ENCODE peak calls at places on chromosomes 16 and 17, in six cellular contexts. One of them, this sample, is unnamed.
A peak's percentile ranks its signal among the peaks of the same experiment; 100 is the strongest.

GRCh38 chr16:89801800-89802199 is 14.6 kb downstream of the FANCA start:
- DNase-seq in activated naive CD8-positive, alpha-beta T cell treated with anti-CD3 and anti-CD28 coated beads, Interleukin-2, amount 50 U/mL, for 24 hours: no peak
- DNase-seq in KBM-7: no peak
- DNase-seq in NCI-H510A treated with DMSO at 0.1 percent for 48 hours: no peak
- DNase-seq in body of pancreas: no peak
- DNase-seq in heart right ventricle: no peak
- DNase-seq in this sample: no peak

GRCh38 chr17:78535285-78536197 is 41.7 kb downstream of the DNAH17 start:
- DNase-seq in activated naive CD8-positive, alpha-beta T cell treated with anti-CD3 and anti-CD28 coated beads, Interleukin-2, amount 50 U/mL, for 24 hours: no peak
- DNase-seq in KBM-7: no peak
- DNase-seq in NCI-H510A treated with DMSO at 0.1 percent for 48 hours: peak; percentile 79
- DNase-seq in body of pancreas: no peak
- DNase-seq in heart right ventricle: no peak
- DNase-seq in this sample: no peak

GRCh38 chr16:66476328-66477027 is 49.4 kb downstream of the BEAN1 start:
- DNase-seq in activated naive CD8-positive, alpha-beta T cell treated with anti-CD3 and anti-CD28 coated beads, Interleukin-2, amount 50 U/mL, for 24 hours: peak; percentile 67
- DNase-seq in KBM-7: peak; percentile 34
- DNase-seq in NCI-H510A treated with DMSO at 0.1 percent for 48 hours: no peak
- DNase-seq in body of pancreas: no peak
- DNase-seq in heart right ventricle: no peak
- DNase-seq in this sample: no peak

GRCh38 chr17:72984925-72985322 is 107.6 kb downstream of the SLC39A11 start:
- DNase-seq in activated naive CD8-positive, alpha-beta T cell treated with anti-CD3 and anti-CD28 coated beads, Interleukin-2, amount 50 U/mL, for 24 hours: no peak
- DNase-seq in KBM-7: no peak
- DNase-seq in NCI-H510A treated with DMSO at 0.1 percent for 48 hours: no peak
- DNase-seq in body of pancreas: no peak
- DNase-seq in heart right ventricle: no peak
- DNase-seq in this sample: no peak

GRCh38 chr16:75385507-75386152 is 47.7 kb downstream of the CFDP1 start:
- DNase-seq in activated naive CD8-positive, alpha-beta T cell treated with anti-CD3 and anti-CD28 coated beads, Interleukin-2, amount 50 U/mL, for 24 hours: no peak
- DNase-seq in KBM-7: peak; percentile 48
- DNase-seq in NCI-H510A treated with DMSO at 0.1 percent for 48 hours: peak; percentile 61
- DNase-seq in body of pancreas: no peak
- DNase-seq in heart right ventricle: no peak
- DNase-seq in this sample: no peak

GRCh38 chr16:89437991-89438390 is 52.4 kb downstream of the ANKRD11 start:
- DNase-seq in activated naive CD8-positive, alpha-beta T cell treated with anti-CD3 and anti-CD28 coated beads, Interleukin-2, amount 50 U/mL, for 24 hours: no peak
- DNase-seq in KBM-7: no peak
- DNase-seq in NCI-H510A treated with DMSO at 0.1 percent for 48 hours: no peak
- DNase-seq in body of pancreas: no peak
- DNase-seq in heart right ventricle: no peak
- DNase-seq in this sample: no peak

GRCh38 chr17:10814083-10814482 is 10.2 kb upstream of the TMEM238L start:
- DNase-seq in activated naive CD8-positive, alpha-beta T cell treated with anti-CD3 and anti-CD28 coated beads, Interleukin-2, amount 50 U/mL, for 24 hours: no peak
- DNase-seq in KBM-7: no peak
- DNase-seq in NCI-H510A treated with DMSO at 0.1 percent for 48 hours: no peak
- DNase-seq in body of pancreas: no peak
- DNase-seq in heart right ventricle: no peak
- DNase-seq in this sample: no peak

GRCh38 chr17:7992924-7993323 is 9.5 kb upstream of the GUCY2D start:
- DNase-seq in activated naive CD8-positive, alpha-beta T cell treated with anti-CD3 and anti-CD28 coated beads, Interleukin-2, amount 50 U/mL, for 24 hours: no peak
- DNase-seq in KBM-7: peak; percentile 56
- DNase-seq in NCI-H510A treated with DMSO at 0.1 percent for 48 hours: no peak
- DNase-seq in body of pancreas: no peak
- DNase-seq in heart right ventricle: no peak
- DNase-seq in this sample: no peak

GRCh38 chr17:65463242-65463641 is 98.2 kb downstream of the AXIN2 start:
- DNase-seq in activated naive CD8-positive, alpha-beta T cell treated with anti-CD3 and anti-CD28 coated beads, Interleukin-2, amount 50 U/mL, for 24 hours: no peak
- DNase-seq in KBM-7: no peak
- DNase-seq in NCI-H510A treated with DMSO at 0.1 percent for 48 hours: no peak
- DNase-seq in body of pancreas: peak; percentile 18
- DNase-seq in heart right ventricle: peak; percentile 66
- DNase-seq in this sample: no peak

GRCh38 chr16:12250578-12250977 is 274.0 kb downstream of the SNX29 start:
- DNase-seq in activated naive CD8-positive, alpha-beta T cell treated with anti-CD3 and anti-CD28 coated beads, Interleukin-2, amount 50 U/mL, for 24 hours: no peak
- DNase-seq in KBM-7: no peak
- DNase-seq in NCI-H510A treated with DMSO at 0.1 percent for 48 hours: no peak
- DNase-seq in body of pancreas: no peak
- DNase-seq in heart right ventricle: no peak
- DNase-seq in this sample: no peak

GRCh38 chr17:70868134-70868533 is 698.8 kb downstream of the KCNJ2 start:
- DNase-seq in activated naive CD8-positive, alpha-beta T cell treated with anti-CD3 and anti-CD28 coated beads, Interleukin-2, amount 50 U/mL, for 24 hours: no peak
- DNase-seq in KBM-7: no peak
- DNase-seq in NCI-H510A treated with DMSO at 0.1 percent for 48 hours: no peak
- DNase-seq in body of pancreas: no peak
- DNase-seq in heart right ventricle: no peak
- DNase-seq in this sample: no peak

GRCh38 chr17:79943354-79944241 is 92.1 kb downstream of the TBC1D16 start:
- DNase-seq in activated naive CD8-positive, alpha-beta T cell treated with anti-CD3 and anti-CD28 coated beads, Interleukin-2, amount 50 U/mL, for 24 hours: no peak
- DNase-seq in KBM-7: no peak
- DNase-seq in NCI-H510A treated with DMSO at 0.1 percent for 48 hours: no peak
- DNase-seq in body of pancreas: no peak
- DNase-seq in heart right ventricle: no peak
- DNase-seq in this sample: no peak

GRCh38 chr16:54102888-54103866 is 183.4 kb downstream of the IRX3 start:
- DNase-seq in activated naive CD8-positive, alpha-beta T cell treated with anti-CD3 and anti-CD28 coated beads, Interleukin-2, amount 50 U/mL, for 24 hours: no peak
- DNase-seq in KBM-7: no peak
- DNase-seq in NCI-H510A treated with DMSO at 0.1 percent for 48 hours: no peak
- DNase-seq in body of pancreas: no peak
- DNase-seq in heart right ventricle: no peak
- DNase-seq in this sample: no peak

GRCh38 chr17:21296097-21297025 is 11.8 kb downstream of the MAP2K3 start:
- DNase-seq in activated naive CD8-positive, alpha-beta T cell treated with anti-CD3 and anti-CD28 coated beads, Interleukin-2, amount 50 U/mL, for 24 hours: no peak
- DNase-seq in KBM-7: no peak
- DNase-seq in NCI-H510A treated with DMSO at 0.1 percent for 48 hours: no peak
- DNase-seq in body of pancreas: peak; percentile 80
- DNase-seq in heart right ventricle: peak; percentile 73
- DNase-seq in this sample: peak; percentile 60

GRCh38 chr16:15897834-15898254 is 9.4 kb upstream of the CEP20 start:
- DNase-seq in activated naive CD8-positive, alpha-beta T cell treated with anti-CD3 and anti-CD28 coated beads, Interleukin-2, amount 50 U/mL, for 24 hours: peak; percentile 36
- DNase-seq in KBM-7: peak; percentile 15
- DNase-seq in NCI-H510A treated with DMSO at 0.1 percent for 48 hours: no peak
- DNase-seq in body of pancreas: no peak
- DNase-seq in heart right ventricle: no peak
- DNase-seq in this sample: no peak

GRCh38 chr16:81460075-81460474 is 15.5 kb downstream of the CMIP start:
- DNase-seq in activated naive CD8-positive, alpha-beta T cell treated with anti-CD3 and anti-CD28 coated beads, Interleukin-2, amount 50 U/mL, for 24 hours: no peak
- DNase-seq in KBM-7: no peak
- DNase-seq in NCI-H510A treated with DMSO at 0.1 percent for 48 hours: no peak
- DNase-seq in body of pancreas: no peak
- DNase-seq in heart right ventricle: no peak
- DNase-seq in this sample: no peak

GRCh38 chr16:65697061-65697460 is 575.2 kb upstream of the CDH11 start:
- DNase-seq in activated naive CD8-positive, alpha-beta T cell treated with anti-CD3 and anti-CD28 coated beads, Interleukin-2, amount 50 U/mL, for 24 hours: no peak
- DNase-seq in KBM-7: no peak
- DNase-seq in NCI-H510A treated with DMSO at 0.1 percent for 48 hours: no peak
- DNase-seq in body of pancreas: no peak
- DNase-seq in heart right ventricle: no peak
- DNase-seq in this sample: no peak

GRCh38 chr16:77037696-77038347 is 153.2 kb upstream of the MON1B start:
- DNase-seq in activated naive CD8-positive, alpha-beta T cell treated with anti-CD3 and anti-CD28 coated beads, Interleukin-2, amount 50 U/mL, for 24 hours: no peak
- DNase-seq in KBM-7: no peak
- DNase-seq in NCI-H510A treated with DMSO at 0.1 percent for 48 hours: no peak
- DNase-seq in body of pancreas: no peak
- DNase-seq in heart right ventricle: no peak
- DNase-seq in this sample: no peak

GRCh38 chr16:85366031-85366763 is 246.9 kb upstream of the GSE1 start:
- DNase-seq in activated naive CD8-positive, alpha-beta T cell treated with anti-CD3 and anti-CD28 coated beads, Interleukin-2, amount 50 U/mL, for 24 hours: no peak
- DNase-seq in KBM-7: no peak
- DNase-seq in NCI-H510A treated with DMSO at 0.1 percent for 48 hours: no peak
- DNase-seq in body of pancreas: no peak
- DNase-seq in heart right ventricle: no peak
- DNase-seq in this sample: no peak

GRCh38 chr17:77281024-77281903 is 140.5 kb downstream of the SEC14L1 start:
- DNase-seq in activated naive CD8-positive, alpha-beta T cell treated with anti-CD3 and anti-CD28 coated beads, Interleukin-2, amount 50 U/mL, for 24 hours: peak; percentile 62
- DNase-seq in KBM-7: no peak
- DNase-seq in NCI-H510A treated with DMSO at 0.1 percent for 48 hours: peak; percentile 48
- DNase-seq in body of pancreas: peak; percentile 74
- DNase-seq in heart right ventricle: peak; percentile 39
- DNase-seq in this sample: peak; percentile 58

GRCh38 chr16:18836702-18837101 is 35.4 kb upstream of the ARL6IP1 start:
- DNase-seq in activated naive CD8-positive, alpha-beta T cell treated with anti-CD3 and anti-CD28 coated beads, Interleukin-2, amount 50 U/mL, for 24 hours: no peak
- DNase-seq in KBM-7: no peak
- DNase-seq in NCI-H510A treated with DMSO at 0.1 percent for 48 hours: no peak
- DNase-seq in body of pancreas: no peak
- DNase-seq in heart right ventricle: no peak
- DNase-seq in this sample: no peak

GRCh38 chr17:42130310-42130936 is 7.8 kb downstream of the HSPB9 start:
- DNase-seq in activated naive CD8-positive, alpha-beta T cell treated with anti-CD3 and anti-CD28 coated beads, Interleukin-2, amount 50 U/mL, for 24 hours: no peak
- DNase-seq in KBM-7: no peak
- DNase-seq in NCI-H510A treated with DMSO at 0.1 percent for 48 hours: no peak
- DNase-seq in body of pancreas: no peak
- DNase-seq in heart right ventricle: no peak
- DNase-seq in this sample: no peak

GRCh38 chr17:57391857-57392256 is 135.5 kb downstream of the MSI2 start:
- DNase-seq in activated naive CD8-positive, alpha-beta T cell treated with anti-CD3 and anti-CD28 coated beads, Interleukin-2, amount 50 U/mL, for 24 hours: no peak
- DNase-seq in KBM-7: no peak
- DNase-seq in NCI-H510A treated with DMSO at 0.1 percent for 48 hours: no peak
- DNase-seq in body of pancreas: no peak
- DNase-seq in heart right ventricle: no peak
- DNase-seq in this sample: no peak

GRCh38 chr17:47820023-47820789 is 1.4 kb downstream of the OSBPL7 start:
- DNase-seq in activated naive CD8-positive, alpha-beta T cell treated with anti-CD3 and anti-CD28 coated beads, Interleukin-2, amount 50 U/mL, for 24 hours: no peak
- DNase-seq in KBM-7: no peak
- DNase-seq in NCI-H510A treated with DMSO at 0.1 percent for 48 hours: no peak
- DNase-seq in body of pancreas: no peak
- DNase-seq in heart right ventricle: no peak
- DNase-seq in this sample: no peak

GRCh38 chr17:2929881-2930533 is 133.4 kb downstream of the OR1D5 start:
- DNase-seq in activated naive CD8-positive, alpha-beta T cell treated with anti-CD3 and anti-CD28 coated beads, Interleukin-2, amount 50 U/mL, for 24 hours: peak; percentile 38
- DNase-seq in KBM-7: peak; percentile 35
- DNase-seq in NCI-H510A treated with DMSO at 0.1 percent for 48 hours: peak; percentile 12
- DNase-seq in body of pancreas: peak; percentile 65
- DNase-seq in heart right ventricle: no peak
- DNase-seq in this sample: no peak

GRCh38 chr16:31052131-31052530 is 18.8 kb downstream of the STX4 start:
- DNase-seq in activated naive CD8-positive, alpha-beta T cell treated with anti-CD3 and anti-CD28 coated beads, Interleukin-2, amount 50 U/mL, for 24 hours: no peak
- DNase-seq in KBM-7: no peak
- DNase-seq in NCI-H510A treated with DMSO at 0.1 percent for 48 hours: no peak
- DNase-seq in body of pancreas: no peak
- DNase-seq in heart right ventricle: no peak
- DNase-seq in this sample: no peak

GRCh38 chr17:42411321-42411820 is 11.7 kb downstream of the CAVIN1 start:
- DNase-seq in activated naive CD8-positive, alpha-beta T cell treated with anti-CD3 and anti-CD28 coated beads, Interleukin-2, amount 50 U/mL, for 24 hours: no peak
- DNase-seq in KBM-7: no peak
- DNase-seq in NCI-H510A treated with DMSO at 0.1 percent for 48 hours: no peak
- DNase-seq in body of pancreas: no peak
- DNase-seq in heart right ventricle: no peak
- DNase-seq in this sample: no peak

GRCh38 chr17:76513306-76513692 is 12.1 kb upstream of the RHBDF2 start:
- DNase-seq in activated naive CD8-positive, alpha-beta T cell treated with anti-CD3 and anti-CD28 coated beads, Interleukin-2, amount 50 U/mL, for 24 hours: no peak
- DNase-seq in KBM-7: no peak
- DNase-seq in NCI-H510A treated with DMSO at 0.1 percent for 48 hours: no peak
- DNase-seq in body of pancreas: no peak
- DNase-seq in heart right ventricle: no peak
- DNase-seq in this sample: no peak

GRCh38 chr17:30970757-30971567 is at the start of gene RNF135:
- DNase-seq in activated naive CD8-positive, alpha-beta T cell treated with anti-CD3 and anti-CD28 coated beads, Interleukin-2, amount 50 U/mL, for 24 hours: peak; percentile 66
- DNase-seq in KBM-7: peak; percentile 89
- DNase-seq in NCI-H510A treated with DMSO at 0.1 percent for 48 hours: peak; percentile 94
- DNase-seq in body of pancreas: peak; percentile 81
- DNase-seq in heart right ventricle: peak; percentile 84
- DNase-seq in this sample: peak; percentile 52

GRCh38 chr17:14575349-14575966 is 274.6 kb downstream of the HS3ST3B1 start:
- DNase-seq in activated naive CD8-positive, alpha-beta T cell treated with anti-CD3 and anti-CD28 coated beads, Interleukin-2, amount 50 U/mL, for 24 hours: no peak
- DNase-seq in KBM-7: no peak
- DNase-seq in NCI-H510A treated with DMSO at 0.1 percent for 48 hours: no peak
- DNase-seq in body of pancreas: no peak
- DNase-seq in heart right ventricle: no peak
- DNase-seq in this sample: no peak

GRCh38 chr16:88639231-88640038 is 1.1 kb downstream of the IL17C start:
- DNase-seq in activated naive CD8-positive, alpha-beta T cell treated with anti-CD3 and anti-CD28 coated beads, Interleukin-2, amount 50 U/mL, for 24 hours: no peak
- DNase-seq in KBM-7: no peak
- DNase-seq in NCI-H510A treated with DMSO at 0.1 percent for 48 hours: peak; percentile 37
- DNase-seq in body of pancreas: peak; percentile 70
- DNase-seq in heart right ventricle: no peak
- DNase-seq in this sample: peak; percentile 37

GRCh38 chr16:15518412-15519351 is 84.3 kb downstream of the BMERB1 start:
- DNase-seq in activated naive CD8-positive, alpha-beta T cell treated with anti-CD3 and anti-CD28 coated beads, Interleukin-2, amount 50 U/mL, for 24 hours: no peak
- DNase-seq in KBM-7: no peak
- DNase-seq in NCI-H510A treated with DMSO at 0.1 percent for 48 hours: no peak
- DNase-seq in body of pancreas: peak; percentile 29
- DNase-seq in heart right ventricle: peak; percentile 28
- DNase-seq in this sample: no peak

This sample was measured in natural killer cell.